ENCODE peak calls at places on chromosome 7, in seven cellular contexts. U is GM06990, P is fibroblast of the aortic adventitia, F is pancreas, N is cardiac fibroblast, D is A172, C is amniotic stem cell. T is an unnamed sample.

GRCh38 chr7:5595545-5596045 is 172.0 kb upstream of the TNRC18 start:
- DNase-seq in U (no peak), P (no peak), F (no peak), N (peak), D (peak), C (no peak), T (peak)

GRCh38 chr7:23000597-23001360 is 13.2 kb downstream of the HYCC1 start:
- DNase-seq in U (no peak), P (no peak), F (no peak), N (peak), D (peak), C (no peak), T (no peak)

GRCh38 chr7:332646-333398 is 42.9 kb downstream of the FOXL3 start:
- DNase-seq in U (peak), P (peak), F (peak), N (peak), D (peak), C (no peak), T (peak)

GRCh38 chr7:87599336-87599735 is 1.3 kb downstream of the ABCB1 start:
- DNase-seq in U (peak), P (no peak), F (peak), N (no peak), D (no peak), C (no peak), T (peak)

GRCh38 chr7:31051598-31052503 is at the start of gene ADCYAP1R1:
- DNase-seq in U (no peak), P (no peak), F (no peak), N (no peak), D (no peak), C (no peak), T (no peak)

GRCh38 chr7:118753464-118753863 is 529.0 kb downstream of the ANKRD7 start:
- DNase-seq in U (no peak), P (no peak), F (no peak), N (no peak), D (no peak), C (no peak), T (no peak)

GRCh38 chr7:19215421-19215820 is 70.2 kb upstream of the FERD3L start:
- DNase-seq in U (no peak), P (peak), F (no peak), N (peak), D (peak), C (peak), T (no peak)

GRCh38 chr7:56097700-56098099 is 4.9 kb upstream of the PHKG1 start:
- DNase-seq in U (no peak), P (peak), F (peak), N (peak), D (peak), C (peak), T (no peak)

GRCh38 chr7:44415510-44415909 is 74.9 kb downstream of the NUDCD3 start:
- DNase-seq in U (no peak), P (no peak), F (no peak), N (peak), D (peak), C (no peak), T (no peak)

GRCh38 chr7:12291870-12292269 is 80.8 kb downstream of the TMEM106B start:
- DNase-seq in U (no peak), P (no peak), F (no peak), N (peak), D (no peak), C (no peak), T (no peak)

GRCh38 chr7:14507617-14508016 is 394.9 kb downstream of the DGKB start:
- DNase-seq in U (no peak), P (peak), F (peak), N (peak), D (peak), C (no peak), T (no peak)

GRCh38 chr7:10474048-10474447 is 499.6 kb upstream of the PHF14 start:
- DNase-seq in U (no peak), P (no peak), F (no peak), N (peak), D (peak), C (no peak), T (no peak)

GRCh38 chr7:143126146-143126545 is 5.7 kb upstream of the PIP start:
- DNase-seq in U (no peak), P (peak), F (no peak), N (peak), D (no peak), C (no peak), T (peak)

GRCh38 chr7:13240349-13240748 is 552.9 kb downstream of the ARL4A start:
- DNase-seq in U (no peak), P (peak), F (no peak), N (peak), D (peak), C (no peak), T (no peak)

GRCh38 chr7:111429781-111430180 is 132.5 kb downstream of the IMMP2L start:
- DNase-seq in U (no peak), P (no peak), F (no peak), N (peak), D (no peak), C (no peak), T (no peak)

GRCh38 chr7:20785211-20786048 is 1.3 kb downstream of the SP8 start:
- DNase-seq in U (no peak), P (no peak), F (no peak), N (no peak), D (no peak), C (no peak), T (no peak)

GRCh38 chr7:42096681-42097637 is 140.1 kb downstream of the GLI3 start:
- DNase-seq in U (no peak), P (peak), F (no peak), N (no peak), D (no peak), C (no peak), T (peak)

GRCh38 chr7:2930310-2931033 is 86.4 kb upstream of the GNA12 start:
- DNase-seq in U (no peak), P (no peak), F (no peak), N (no peak), D (no peak), C (no peak), T (no peak)

GRCh38 chr7:83528925-83529423 is 120.0 kb downstream of the SEMA3E start:
- DNase-seq in U (no peak), P (no peak), F (no peak), N (no peak), D (no peak), C (no peak), T (no peak)

GRCh38 chr7:1591396-1591795 is 21.6 kb upstream of the PSMG3 start:
- DNase-seq in U (no peak), P (no peak), F (no peak), N (no peak), D (no peak), C (no peak), T (no peak)

GRCh38 chr7:155918720-155919399 is 106.6 kb upstream of the SHH start:
- DNase-seq in U (no peak), P (peak), F (peak), N (peak), D (peak), C (no peak), T (no peak)

GRCh38 chr7:116800594-116800993 is 61.8 kb upstream of the CAPZA2 start:
- DNase-seq in U (no peak), P (no peak), F (no peak), N (no peak), D (no peak), C (no peak), T (no peak)

GRCh38 chr7:71193099-71193810 is 61.3 kb downstream of the GALNT17 start:
- DNase-seq in U (no peak), P (no peak), F (no peak), N (no peak), D (no peak), C (no peak), T (no peak)

GRCh38 chr7:39910108-39910869 is 39.8 kb upstream of the CDK13 start:
- DNase-seq in U (no peak), P (peak), F (no peak), N (peak), D (no peak), C (no peak), T (no peak)